ENCODE peak calls at places on chromosome 3, in six cellular contexts. N is HTR-8/SVneo; O is stimulated activated CD8-positive, alpha-beta memory T cell treated with anti-CD3 and anti-CD28 coated beads, Interleukin-12 subunit alpha, Interleukin-12 subunit beta, amount 100 ng/mL, for 4 hours; D is B cell; J is WTC11; K is stimulated activated CD4-positive, alpha-beta T cell treated with anti-CD3 and anti-CD28 coated beads, Interleukin-15, amount 100 ng/mL, for 24 hours. A is an unnamed sample.

GRCh38 chr3:49397470-49397869 is 14.3 kb downstream of the RHOA start:
- DNase-seq in N (no peak), O (no peak), D (peak; percentile 44), J (no peak), K (no peak), A (no peak)

GRCh38 chr3:13192471-13193213 is 119.4 kb upstream of the IQSEC1 start:
- DNase-seq in N (peak; percentile 47), O (no peak), D (no peak), J (peak; percentile 54), K (no peak), A (peak; percentile 34)

GRCh38 chr3:44058868-44059203 is 182.8 kb upstream of the TOPAZ1 start:
- DNase-seq in N (no peak), O (no peak), D (no peak), J (no peak), K (no peak), A (no peak)

GRCh38 chr3:128872744-128873143 is 6.7 kb upstream of the ACAD9 start:
- DNase-seq in N (no peak), O (no peak), D (no peak), J (no peak), K (no peak), A (no peak)

GRCh38 chr3:87311309-87311708 is 34.9 kb upstream of the POU1F1 start:
- DNase-seq in N (no peak), O (no peak), D (no peak), J (no peak), K (no peak), A (peak; percentile 83)

GRCh38 chr3:72306800-72307341 is 521.9 kb upstream of the PROK2 start:
- DNase-seq in N (no peak), O (no peak), D (no peak), J (peak; percentile 52), K (no peak), A (no peak)

GRCh38 chr3:55801068-55801467 is 314.0 kb upstream of the WNT5A start:
- DNase-seq in N (no peak), O (no peak), D (no peak), J (no peak), K (no peak), A (no peak)

GRCh38 chr3:78788839-78789238 is 979.0 kb downstream of the ROBO1 start:
- DNase-seq in N (no peak), O (no peak), D (no peak), J (no peak), K (no peak), A (no peak)

GRCh38 chr3:61634678-61635077 is 73.3 kb downstream of the PTPRG start:
- DNase-seq in N (peak; percentile 24), O (no peak), D (no peak), J (no peak), K (no peak), A (no peak)

A was measured in GM23248.